ENCODE peak calls at places on chromosomes 13 and 19, in five cellular contexts. K is HEK293T, A is H1, I is GM12878, G is HepG2. F is an unnamed sample.

GRCh38 chr13:48819376-48819775 is 156.3 kb upstream of the FNDC3A start:
- DNase-seq in K (no peak), A (no peak), I (no peak), G (no peak), F (no peak)

GRCh38 chr19:3095375-3096191 is 1.4 kb downstream of the GNA11 start:
- DNase-seq in K (peak), A (peak), I (no peak), G (peak), F (peak)

GRCh38 chr13:29849071-29849541 is 1.3 kb downstream of the UBL3 start:
- DNase-seq in K (no peak), A (no peak), I (no peak), G (peak), F (no peak)

GRCh38 chr19:38993271-38993670 is 17.7 kb upstream of the FBXO17 start:
- DNase-seq in K (no peak), A (no peak), I (no peak), G (no peak), F (no peak)

GRCh38 chr19:47124937-47125668 is 5.5 kb upstream of the SAE1 start:
- DNase-seq in K (peak), A (no peak), I (no peak), G (peak), F (no peak)

GRCh38 chr13:77516342-77516789 is 19.1 kb upstream of the SCEL start:
- DNase-seq in K (no peak), A (no peak), I (no peak), G (no peak), F (no peak)

GRCh38 chr19:42325896-42326771 is 699 bp downstream of the MEGF8 start:
- DNase-seq in K (peak), A (no peak), I (no peak), G (no peak), F (no peak)

GRCh38 chr13:72505376-72505775 is 222.1 kb downstream of the MZT1 start:
- DNase-seq in K (no peak), A (no peak), I (no peak), G (no peak), F (no peak)

GRCh38 chr13:33710924-33711323 is 107.0 kb upstream of the RFC3 start:
- DNase-seq in K (no peak), A (no peak), I (no peak), G (no peak), F (no peak)

GRCh38 chr19:50378169-50378862 is 2.1 kb downstream of the NR1H2 start:
- DNase-seq in K (no peak), A (no peak), I (no peak), G (no peak), F (no peak)

GRCh38 chr19:6433165-6433564 is 398 bp downstream of the SLC25A41 start:
- DNase-seq in K (no peak), A (no peak), I (no peak), G (no peak), F (no peak)

GRCh38 chr19:40266912-40267600 is 18.1 kb downstream of the AKT2 start:
- DNase-seq in K (no peak), A (no peak), I (no peak), G (no peak), F (no peak)

GRCh38 chr19:14337510-14337909 is 43.7 kb upstream of the ADGRE5 start:
- DNase-seq in K (peak), A (peak), I (no peak), G (no peak), F (peak)

GRCh38 chr13:29577135-29578051 is 18.1 kb downstream of the SLC7A1 start:
- DNase-seq in K (no peak), A (no peak), I (no peak), G (no peak), F (no peak)

GRCh38 chr13:31722684-31723083 is 16.6 kb upstream of the RXFP2 start:
- DNase-seq in K (no peak), A (no peak), I (no peak), G (no peak), F (no peak)

GRCh38 chr13:49046002-49046401 is 70.3 kb downstream of the FNDC3A start:
- DNase-seq in K (no peak), A (no peak), I (no peak), G (no peak), F (no peak)

GRCh38 chr19:53912653-53913052 is 3.6 kb downstream of the CACNG7 start:
- DNase-seq in K (peak), A (peak), I (no peak), G (no peak), F (no peak)

GRCh38 chr19:7637374-7638256 is 705 bp downstream of the STXBP2 start:
- DNase-seq in K (no peak), A (no peak), I (no peak), G (no peak), F (no peak)

GRCh38 chr13:34294483-34295129 is 476.7 kb downstream of the RFC3 start:
- DNase-seq in K (no peak), A (no peak), I (no peak), G (no peak), F (no peak)

DNA sequence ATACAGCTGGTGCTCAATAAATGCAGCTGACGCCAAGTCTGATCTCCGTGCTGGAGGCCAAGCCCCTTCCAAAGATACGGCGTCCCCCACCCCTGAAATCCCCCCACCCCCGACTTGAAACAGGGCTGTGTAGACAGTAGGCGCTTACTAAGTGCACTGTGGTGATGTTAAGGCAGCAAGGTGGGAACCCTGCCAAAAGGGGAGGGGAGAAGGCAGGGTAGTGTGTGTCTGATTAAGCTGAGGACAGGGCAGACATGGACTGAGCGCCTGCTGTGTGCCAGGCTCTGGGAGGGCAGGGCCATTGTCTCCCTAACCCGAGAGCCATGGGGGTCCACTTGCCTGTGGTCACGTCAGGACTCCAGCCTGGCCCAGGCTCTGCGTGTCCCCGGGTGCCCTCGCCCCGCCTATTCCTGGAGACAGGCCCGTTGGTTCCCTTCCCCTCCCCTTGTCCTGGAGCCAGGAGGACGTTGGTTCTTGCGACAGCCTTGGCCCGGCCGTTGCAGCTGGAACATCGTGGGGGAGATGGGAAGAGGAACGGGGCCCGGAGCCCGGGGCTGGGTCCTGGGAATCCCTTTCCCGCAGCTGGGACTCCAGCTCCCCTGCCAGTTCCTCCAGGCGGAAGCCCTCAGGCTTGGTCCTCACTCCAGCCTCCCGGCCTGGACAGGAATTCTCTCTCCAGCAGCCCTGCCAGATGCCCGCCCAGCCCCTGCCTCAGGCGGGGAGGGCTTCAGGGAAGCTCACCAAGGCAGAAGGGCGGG is 1.7 kb upstream of the ELANE start:
- DNase-seq in K (no peak), A (no peak), I (no peak), G (no peak), F (no peak)
- TF ChIP-seq SUZ12 in K (no peak), A (no peak), I (no peak), G (no peak), F (no peak)

DNA sequence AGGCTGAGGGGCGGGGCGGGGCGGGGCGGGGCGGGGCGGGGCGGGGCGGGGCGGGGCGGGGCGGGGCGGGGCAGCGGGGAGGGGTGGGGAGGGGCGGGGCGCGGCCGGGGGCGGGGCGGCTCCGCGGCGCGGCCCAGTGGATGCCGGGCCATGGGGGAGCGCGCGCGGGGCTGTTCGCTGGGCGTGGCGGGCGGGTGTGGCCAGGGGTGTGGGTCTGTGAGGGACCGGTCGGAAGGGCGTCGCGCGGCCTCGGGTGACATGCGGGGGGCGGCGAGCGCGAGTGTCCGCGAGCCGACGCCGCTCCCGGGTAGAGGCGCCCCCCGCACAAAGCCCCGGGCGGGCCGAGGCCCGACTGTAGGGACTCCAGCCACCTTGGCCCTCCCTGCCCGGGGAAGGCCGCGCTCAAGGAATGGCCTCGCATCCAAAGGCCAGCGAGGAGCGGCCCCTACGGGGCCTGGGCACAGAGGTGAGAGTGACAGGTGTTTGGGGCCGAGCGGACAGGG is at the start of gene ZFP28:
- DNase-seq in K (peak), A (peak), I (no peak), G (no peak), F (no peak)
- TF ChIP-seq SUZ12 in K (no peak), A (no peak), I (no peak), G (no peak), F (no peak)

GRCh38 chr13:46728777-46729176 is 68.2 kb downstream of the ESD start:
- DNase-seq in K (peak), A (no peak), I (no peak), G (peak), F (no peak)
- TF ChIP-seq SUZ12 in K (no peak), A (no peak), I (no peak), G (no peak), F (no peak)

DNA sequence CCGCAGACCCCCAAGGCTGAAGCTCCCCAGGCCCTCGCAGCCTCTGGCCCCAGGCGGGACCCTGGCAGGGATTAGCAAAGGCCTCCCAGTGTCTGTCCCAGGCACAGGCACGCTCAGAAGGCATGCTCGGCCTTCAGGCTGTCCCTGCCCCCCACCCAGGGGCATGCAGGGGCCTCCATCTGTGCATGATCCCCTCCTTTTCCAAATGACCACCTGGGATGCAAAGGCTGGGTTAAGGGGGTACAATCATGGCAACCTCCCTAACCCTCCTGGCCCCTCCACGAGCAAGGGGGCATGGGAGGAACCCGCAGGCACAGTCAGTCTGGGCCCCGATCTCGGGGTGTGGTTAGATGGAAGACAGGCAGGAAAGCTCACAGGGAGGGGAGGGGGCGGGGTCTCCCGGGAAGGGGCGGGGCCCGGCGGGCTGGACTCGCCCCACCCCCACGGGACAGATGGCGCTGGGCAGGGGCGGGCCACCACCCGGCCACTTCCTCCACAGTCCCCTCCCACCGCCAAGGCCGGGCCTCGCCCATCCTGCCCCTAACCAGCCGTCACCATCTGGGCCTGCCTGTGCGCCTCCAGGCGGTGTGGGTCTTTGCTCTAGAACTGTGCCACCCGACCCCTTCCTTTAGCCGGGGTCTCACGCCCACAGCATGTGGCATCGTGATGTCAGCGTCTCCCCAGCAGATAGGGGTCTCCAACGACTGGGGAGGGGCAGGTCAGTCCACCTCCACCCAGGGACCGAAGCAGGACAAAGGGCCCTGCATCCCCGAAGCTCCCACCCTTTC is 7.0 kb upstream of the REXO1 start:
- DNase-seq in K (peak), A (peak), I (peak), G (no peak), F (peak)
- TF ChIP-seq SUZ12 in K (no peak), A (no peak), I (no peak), G (no peak), F (no peak)

GRCh38 chr13:26228080-26228479 is 6.0 kb upstream of the RNF6 start:
- DNase-seq in K (no peak), A (no peak), I (no peak), G (no peak), F (no peak)
- TF ChIP-seq SUZ12 in K (no peak), A (no peak), I (no peak), G (no peak), F (no peak)

GRCh38 chr13:75303295-75303694 is 178.7 kb downstream of the TBC1D4 start:
- DNase-seq in K (no peak), A (no peak), I (no peak), G (no peak), F (no peak)

GRCh38 chr13:75308222-75308621 is 173.7 kb downstream of the TBC1D4 start:
- DNase-seq in K (no peak), A (no peak), I (no peak), G (no peak), F (no peak)

GRCh38 chr13:75310005-75310580 is 171.9 kb downstream of the TBC1D4 start:
- DNase-seq in K (no peak), A (no peak), I (no peak), G (no peak), F (no peak)

GRCh38 chr13:75305057-75305456 is 176.9 kb downstream of the TBC1D4 start:
- DNase-seq in K (no peak), A (no peak), I (no peak), G (no peak), F (no peak)

GRCh38 chr13:75307370-75307984 is 174.5 kb downstream of the TBC1D4 start:
- DNase-seq in K (no peak), A (no peak), I (no peak), G (no peak), F (no peak)
- TF ChIP-seq SUZ12 in K (no peak), A (no peak), I (no peak), G (no peak), F (no peak)

GRCh38 chr13:47798906-47799305 is 202.2 kb downstream of the SUCLA2 start:
- DNase-seq in K (no peak), A (no peak), I (no peak), G (peak), F (no peak)
- TF ChIP-seq SUZ12 in K (no peak), A (no peak), I (no peak), G (no peak), F (no peak)

GRCh38 chr19:51796195-51796679 is 1.3 kb downstream of the FPR3 start:
- DNase-seq in K (no peak), A (no peak), I (no peak), G (no peak), F (no peak)
- TF ChIP-seq SUZ12 in K (no peak), A (no peak), I (no peak), G (no peak), F (no peak)

GRCh38 chr13:58655086-58655485 is 1023.5 kb downstream of the PCDH17 start:
- DNase-seq in K (no peak), A (no peak), I (no peak), G (no peak), F (no peak)
- TF ChIP-seq SUZ12 in K (no peak), A (no peak), I (no peak), G (no peak), F (no peak)

GRCh38 chr13:111637365-111637764 is 316.9 kb downstream of the TEX29 start:
- DNase-seq in K (no peak), A (no peak), I (no peak), G (no peak), F (no peak)
- TF ChIP-seq SUZ12 in K (no peak), A (no peak), I (no peak), G (no peak), F (no peak)